ENCODE peak calls at places on chromosomes 7 and 10, in six cellular contexts. D, C, R, G, I and V are unnamed samples.

GRCh38 chr7:22990588-22990949 is 23.4 kb downstream of the HYCC1 start:
- DNase-seq in D (peak), I (no peak), G (peak), C (no peak), R (peak), V (no peak)

GRCh38 chr10:29257106-29257783 is 31.6 kb upstream of the LYZL1 start:
- DNase-seq in C (no peak), R (peak), G (peak), I (no peak), D (peak), V (no peak)

GRCh38 chr10:128042131-128042610 is 84.1 kb downstream of the MKI67 start:
- DNase-seq in G (no peak), D (no peak), I (no peak), R (no peak), C (no peak), V (no peak)

GRCh38 chr7:80372415-80372814 is 139.4 kb downstream of the GNAT3 start:
- DNase-seq in R (peak), D (peak), I (no peak), G (peak), C (no peak), V (no peak)

GRCh38 chr10:35641430-35642015 is 573 bp downstream of the FZD8 start:
- DNase-seq in C (peak), R (peak), G (peak), I (peak), D (peak), V (peak)

GRCh38 chr10:76082956-76083355 is 651.5 kb downstream of the LRMDA start:
- DNase-seq in C (no peak), I (no peak), D (peak), G (peak), R (peak), V (no peak)

GRCh38 chr7:41694490-41694889 is 8.4 kb downstream of the INHBA start:
- DNase-seq in R (no peak), D (no peak), G (no peak), I (no peak), C (no peak), V (no peak)

GRCh38 chr10:4198216-4198615 is 413.2 kb upstream of the KLF6 start:
- DNase-seq in I (no peak), D (no peak), R (no peak), G (no peak), C (no peak), V (no peak)

GRCh38 chr7:7596156-7596555 is 29.5 kb downstream of the MIOS start:
- DNase-seq in C (no peak), D (no peak), G (no peak), R (no peak), I (no peak), V (no peak)

GRCh38 chr10:35217458-35217857 is 90.8 kb downstream of the CREM start:
- DNase-seq in R (no peak), C (no peak), I (no peak), G (peak), D (no peak), V (no peak)

GRCh38 chr10:60508831-60509230 is 119.2 kb upstream of the ANK3 start:
- DNase-seq in R (no peak), G (no peak), I (no peak), C (no peak), D (peak), V (no peak)

GRCh38 chr10:82742478-82742877 is 867.5 kb downstream of the NRG3 start:
- DNase-seq in R (peak), G (peak), D (peak), C (no peak), I (no peak), V (no peak)

GRCh38 chr7:14826426-14826825 is 76.1 kb downstream of the DGKB start:
- DNase-seq in I (no peak), R (no peak), C (no peak), D (no peak), G (no peak), V (no peak)

GRCh38 chr7:67724435-67724834 is 727.8 kb downstream of the TYW1 start:
- DNase-seq in D (no peak), G (no peak), R (no peak), C (no peak), I (no peak), V (no peak)

GRCh38 chr7:57868771-57869483 is 418.9 kb downstream of the ZNF716 start:
- DNase-seq in R (no peak), G (peak), I (no peak), D (no peak), C (no peak), V (no peak)

GRCh38 chr7:1571261-1571650 is 1.4 kb upstream of the PSMG3 start:
- DNase-seq in D (peak), R (peak), I (no peak), C (no peak), G (peak), V (no peak)

GRCh38 chr10:110413903-110414562 is 83.7 kb upstream of the DUSP5 start:
- DNase-seq in C (no peak), D (no peak), G (no peak), I (no peak), R (peak), V (no peak)

GRCh38 chr7:135265637-135266036 is 32.0 kb downstream of the STRA8 start:
- DNase-seq in G (no peak), D (no peak), R (no peak), C (no peak), I (no peak), V (no peak)

GRCh38 chr10:113704637-113705343 is 25.1 kb downstream of the CASP7 start:
- DNase-seq in R (peak), C (peak), I (no peak), G (peak), D (peak), V (no peak)

GRCh38 chr10:116472874-116473273 is 45.2 kb downstream of the PNLIPRP3 start:
- DNase-seq in R (no peak), G (no peak), I (no peak), D (no peak), C (no peak), V (no peak)

GRCh38 chr10:6171891-6172354 is 30.8 kb upstream of the PFKFB3 start:
- DNase-seq in D (peak), C (no peak), I (peak), R (peak), G (peak), V (no peak)

GRCh38 chr10:110273474-110273873 is 31.2 kb downstream of the SMNDC1 start:
- DNase-seq in C (no peak), G (peak), D (peak), I (peak), R (peak), V (no peak)

GRCh38 chr7:2237109-2237602 is 4.4 kb upstream of the MAD1L1 start:
- DNase-seq in C (no peak), D (no peak), I (no peak), G (no peak), R (no peak), V (peak)

GRCh38 chr7:36683695-36684357 is 40.5 kb downstream of the AOAH start:
- DNase-seq in I (no peak), R (no peak), G (peak), C (no peak), D (peak), V (no peak)

GRCh38 chr7:156448918-156449317 is 191.7 kb upstream of the RNF32 start:
- DNase-seq in C (no peak), G (no peak), D (no peak), I (peak), R (no peak), V (no peak)

GRCh38 chr10:110901954-110902819 is 16.8 kb downstream of the BBIP1 start:
- DNase-seq in I (no peak), D (peak), C (no peak), R (peak), G (peak), V (no peak)

DNA sequence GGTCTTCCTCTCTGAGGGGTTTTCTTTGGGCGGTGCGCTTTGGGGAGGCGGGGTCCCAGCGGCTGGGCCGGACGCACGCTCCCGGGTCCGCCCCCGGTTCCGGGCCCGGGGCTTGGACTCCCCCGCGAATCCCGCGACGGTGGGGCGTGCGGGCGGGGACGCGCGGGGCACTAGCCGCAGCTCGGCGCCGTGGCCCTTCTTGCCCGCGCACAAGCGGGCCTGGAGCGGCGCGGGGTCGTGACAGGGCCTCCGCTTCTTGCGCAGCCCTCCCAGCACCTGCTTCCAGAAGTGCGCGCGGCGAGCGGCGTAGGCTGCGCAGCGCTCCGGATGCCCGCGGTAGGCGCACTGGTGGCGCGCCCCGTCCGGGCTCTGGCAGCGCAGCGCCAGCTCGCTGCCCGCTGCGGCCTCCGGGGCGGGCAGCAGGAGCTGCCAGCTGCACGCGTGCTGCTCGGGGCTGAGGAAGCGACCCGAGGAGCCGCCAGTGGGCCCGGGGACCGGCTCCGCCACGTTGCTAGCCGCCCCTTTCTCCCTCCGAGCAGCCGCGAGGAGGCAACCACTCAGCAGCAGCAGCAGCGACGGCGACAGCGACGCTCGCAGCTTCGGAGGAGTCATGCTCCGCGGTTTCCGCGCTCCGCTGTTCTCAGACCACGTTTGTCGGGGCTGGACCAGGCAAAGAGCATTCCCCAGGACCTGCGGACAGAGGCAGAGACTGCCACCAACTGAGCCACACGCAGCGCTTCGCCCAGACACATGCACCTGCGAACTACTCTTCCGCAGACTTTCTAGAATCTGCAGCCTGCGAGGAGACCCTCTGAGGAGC is 718 bp downstream of the FGFBP3 start:
- DNase-seq in R (peak), G (peak), I (peak), D (peak), C (no peak), V (peak)
- TF ChIP-seq CTCF in R (peak), G (peak), I (no peak), D (peak), C (peak), V (no peak)

GRCh38 chr7:10015687-10016086 is 958.0 kb upstream of the PHF14 start:
- DNase-seq in G (no peak), I (no peak), C (no peak), R (no peak), D (no peak), V (no peak)
- TF ChIP-seq CTCF in G (no peak), I (no peak), C (no peak), R (no peak), D (no peak), V (no peak)

GRCh38 chr10:120971671-120972070 is 120.5 kb downstream of the WDR11 start:
- DNase-seq in I (no peak), R (no peak), G (no peak), C (no peak), D (no peak), V (no peak)
- TF ChIP-seq CTCF in I (no peak), R (no peak), G (no peak), C (no peak), D (no peak), V (no peak)

GRCh38 chr10:129853236-129853946 is 110.7 kb downstream of the EBF3 start:
- DNase-seq in G (peak), I (peak), R (peak), C (no peak), D (no peak), V (no peak)
- TF ChIP-seq CTCF in G (peak), I (no peak), R (peak), C (peak), D (peak), V (no peak)

DNA sequence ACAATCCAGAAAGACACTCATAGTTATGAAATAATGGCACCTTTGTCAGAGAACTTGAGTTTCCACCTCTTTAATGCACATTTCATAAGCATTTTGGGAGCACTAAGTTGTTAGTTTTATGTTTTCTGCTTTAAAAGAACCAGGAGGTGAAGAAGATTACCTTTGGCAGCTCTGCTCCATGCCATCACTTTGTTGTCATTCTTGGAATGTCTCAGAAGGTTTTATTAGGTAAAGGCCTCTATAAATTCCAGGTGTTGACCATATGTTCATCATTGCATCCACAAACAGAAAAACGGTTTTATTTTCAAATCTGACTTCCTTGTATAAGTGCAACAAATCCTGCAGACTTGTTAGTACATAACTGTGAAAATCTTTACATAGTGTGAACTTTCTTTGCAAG is 424.8 kb downstream of the MDFIC start:
- DNase-seq in G (no peak), R (peak), C (no peak), I (no peak), D (no peak), V (no peak)
- TF ChIP-seq CTCF in G (no peak), R (no peak), C (no peak), I (no peak), D (no peak), V (no peak)

DNA sequence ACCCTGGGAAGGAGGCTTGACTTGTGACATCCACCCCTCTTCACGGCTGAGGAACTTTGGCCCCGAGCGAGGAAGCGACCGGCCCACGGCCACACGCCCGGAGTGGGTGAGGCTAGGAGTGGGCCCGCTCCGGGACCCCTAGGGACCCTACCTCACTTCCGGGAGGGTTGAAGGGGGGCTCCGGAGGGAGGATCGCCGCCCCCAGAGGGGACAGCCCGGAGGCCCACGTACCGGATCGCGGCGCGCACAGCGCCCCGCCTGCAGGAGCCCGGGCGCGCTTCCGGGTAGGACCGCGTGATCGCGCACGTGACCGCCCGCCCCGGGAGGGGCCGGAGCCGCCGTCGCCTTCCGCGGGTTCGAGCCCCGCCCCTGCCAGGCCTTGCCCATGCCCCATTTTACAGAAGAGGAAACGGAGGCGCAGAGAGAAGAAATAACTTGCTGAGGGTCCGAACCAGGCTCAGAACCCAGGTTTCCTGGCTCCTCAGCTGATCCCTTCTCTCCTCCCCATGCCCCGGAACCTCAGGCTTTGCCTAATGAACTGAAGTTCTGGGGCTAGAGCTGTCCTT is at the start of gene HPS1:
- DNase-seq in C (peak), D (peak), G (peak), I (peak), R (peak), V (peak)
- TF ChIP-seq CTCF in C (no peak), D (no peak), G (no peak), I (no peak), R (no peak), V (no peak)

GRCh38 chr10:45809829-45810228 is 37.5 kb downstream of the AGAP4 start:
- DNase-seq in R (peak), D (no peak), G (peak), I (no peak), C (no peak), V (no peak)
- TF ChIP-seq CTCF in R (peak), D (no peak), G (peak), I (no peak), C (peak), V (no peak)

GRCh38 chr7:151059362-151060112 is at the start of gene SLC4A2:
- DNase-seq in C (peak), G (peak), D (peak), R (peak), I (peak), V (peak)
- TF ChIP-seq CTCF in C (peak), G (peak), D (peak), R (peak), I (no peak), V (no peak)

GRCh38 chr7:132169730-132170129 is 406.5 kb downstream of the PLXNA4 start:
- DNase-seq in C (no peak), I (no peak), D (no peak), R (no peak), G (no peak), V (no peak)
- TF ChIP-seq CTCF in C (no peak), I (no peak), D (no peak), R (no peak), G (no peak), V (no peak)